ENCODE peak calls at places on chromosomes 3 and 15, in five cellular contexts. Q is AG04450, H is astrocyte of the spinal cord, K is GM23248, V is small intestine. W is an unnamed sample.

GRCh38 chr15:22944651-22945050 is 35.5 kb downstream of the CYFIP1 start:
- DNase-seq in Q (no peak), H (no peak), K (no peak), V (peak), W (no peak)

GRCh38 chr15:36590838-36591237 is 11.4 kb downstream of the CDIN1 start:
- DNase-seq in Q (peak), H (peak), K (peak), V (no peak), W (peak)

GRCh38 chr15:53581513-53581912 is 177.9 kb downstream of the WDR72 start:
- DNase-seq in Q (no peak), H (no peak), K (no peak), V (no peak), W (no peak)

GRCh38 chr3:176906046-176906905 is 291.0 kb downstream of the TBL1XR1 start:
- DNase-seq in Q (peak), H (peak), K (peak), V (no peak), W (peak)

GRCh38 chr3:56780935-56781334 is 20.8 kb downstream of the ARHGEF3 start:
- DNase-seq in Q (no peak), H (no peak), K (no peak), V (no peak), W (no peak)

GRCh38 chr15:82952156-82953081 is at the start of gene HOMER2:
- DNase-seq in Q (no peak), H (no peak), K (peak), V (peak), W (no peak)

GRCh38 chr3:71488882-71489281 is 94.6 kb downstream of the FOXP1 start:
- DNase-seq in Q (no peak), H (no peak), K (no peak), V (no peak), W (no peak)

GRCh38 chr15:76904461-76905012 is 603 bp downstream of the SCAPER start:
- DNase-seq in Q (no peak), H (peak), K (peak), V (peak), W (peak)

GRCh38 chr3:13083254-13083653 is 10.0 kb upstream of the IQSEC1 start:
- DNase-seq in Q (no peak), H (no peak), K (no peak), V (no peak), W (no peak)

GRCh38 chr15:70474367-70474681 is 289.0 kb downstream of the UACA start:
- DNase-seq in Q (no peak), H (no peak), K (no peak), V (no peak), W (no peak)

GRCh38 chr15:39270221-39270835 is 310.6 kb upstream of the THBS1 start:
- DNase-seq in Q (no peak), H (no peak), K (peak), V (no peak), W (peak)

GRCh38 chr15:87672309-87672897 is 584.1 kb downstream of the NTRK3 start:
- DNase-seq in Q (peak), H (peak), K (peak), V (peak), W (peak)

GRCh38 chr15:70033109-70033508 is 64.6 kb downstream of the TLE3 start:
- DNase-seq in Q (no peak), H (no peak), K (no peak), V (no peak), W (no peak)

GRCh38 chr15:31393441-31394091 is 66.9 kb downstream of the KLF13 start:
- DNase-seq in Q (no peak), H (peak), K (no peak), V (no peak), W (no peak)

GRCh38 chr15:37758412-37758811 is 176.0 kb upstream of the TMCO5A start:
- DNase-seq in Q (no peak), H (no peak), K (no peak), V (peak), W (no peak)

GRCh38 chr3:3015472-3016089 is 94.6 kb downstream of the IL5RA start:
- DNase-seq in Q (no peak), H (peak), K (peak), V (peak), W (peak)

GRCh38 chr3:187976361-187976900 is 177.5 kb upstream of the LPP start:
- DNase-seq in Q (no peak), H (no peak), K (no peak), V (no peak), W (no peak)

GRCh38 chr15:35657679-35658201 is 111.8 kb upstream of the DPH6 start:
- DNase-seq in Q (no peak), H (peak), K (peak), V (no peak), W (peak)

GRCh38 chr15:101183226-101183925 is 68.5 kb downstream of the CHSY1 start:
- DNase-seq in Q (no peak), H (no peak), K (no peak), V (no peak), W (no peak)

GRCh38 chr3:129890125-129890524 is 3.4 kb downstream of the TMCC1 start:
- DNase-seq in Q (no peak), H (no peak), K (no peak), V (peak), W (no peak)

GRCh38 chr15:89758981-89759380 is 7.9 kb upstream of the MESP1 start:
- DNase-seq in Q (no peak), H (no peak), K (no peak), V (no peak), W (no peak)

GRCh38 chr3:132488136-132488535 is 70.8 kb downstream of the DNAJC13 start:
- DNase-seq in Q (no peak), H (no peak), K (no peak), V (peak), W (no peak)

GRCh38 chr3:129268396-129268795 is 10.3 kb upstream of the HMCES start:
- DNase-seq in Q (no peak), H (no peak), K (no peak), V (no peak), W (no peak)

GRCh38 chr15:41928100-41928499 is 34.2 kb upstream of the SPTBN5 start:
- DNase-seq in Q (no peak), H (no peak), K (no peak), V (no peak), W (no peak)

GRCh38 chr3:118501152-118501551 is 533.5 kb downstream of the IGSF11 start:
- DNase-seq in Q (no peak), H (peak), K (no peak), V (no peak), W (no peak)

GRCh38 chr15:66145242-66146182 is 108.0 kb downstream of the MEGF11 start:
- DNase-seq in Q (no peak), H (no peak), K (no peak), V (peak), W (no peak)

GRCh38 chr15:64052925-64053491 is 6.7 kb upstream of the DAPK2 start:
- DNase-seq in Q (no peak), H (no peak), K (no peak), V (no peak), W (no peak)

GRCh38 chr3:102233881-102234280 is 200.9 kb upstream of the ZPLD1 start:
- DNase-seq in Q (no peak), H (no peak), K (no peak), V (no peak), W (no peak)

GRCh38 chr15:38593523-38593922 is 28.9 kb upstream of the RASGRP1 start:
- DNase-seq in Q (no peak), H (no peak), K (peak), V (no peak), W (peak)

GRCh38 chr3:171206283-171206682 is 179.8 kb upstream of the SLC2A2 start:
- DNase-seq in Q (no peak), H (no peak), K (no peak), V (no peak), W (no peak)

DNA sequence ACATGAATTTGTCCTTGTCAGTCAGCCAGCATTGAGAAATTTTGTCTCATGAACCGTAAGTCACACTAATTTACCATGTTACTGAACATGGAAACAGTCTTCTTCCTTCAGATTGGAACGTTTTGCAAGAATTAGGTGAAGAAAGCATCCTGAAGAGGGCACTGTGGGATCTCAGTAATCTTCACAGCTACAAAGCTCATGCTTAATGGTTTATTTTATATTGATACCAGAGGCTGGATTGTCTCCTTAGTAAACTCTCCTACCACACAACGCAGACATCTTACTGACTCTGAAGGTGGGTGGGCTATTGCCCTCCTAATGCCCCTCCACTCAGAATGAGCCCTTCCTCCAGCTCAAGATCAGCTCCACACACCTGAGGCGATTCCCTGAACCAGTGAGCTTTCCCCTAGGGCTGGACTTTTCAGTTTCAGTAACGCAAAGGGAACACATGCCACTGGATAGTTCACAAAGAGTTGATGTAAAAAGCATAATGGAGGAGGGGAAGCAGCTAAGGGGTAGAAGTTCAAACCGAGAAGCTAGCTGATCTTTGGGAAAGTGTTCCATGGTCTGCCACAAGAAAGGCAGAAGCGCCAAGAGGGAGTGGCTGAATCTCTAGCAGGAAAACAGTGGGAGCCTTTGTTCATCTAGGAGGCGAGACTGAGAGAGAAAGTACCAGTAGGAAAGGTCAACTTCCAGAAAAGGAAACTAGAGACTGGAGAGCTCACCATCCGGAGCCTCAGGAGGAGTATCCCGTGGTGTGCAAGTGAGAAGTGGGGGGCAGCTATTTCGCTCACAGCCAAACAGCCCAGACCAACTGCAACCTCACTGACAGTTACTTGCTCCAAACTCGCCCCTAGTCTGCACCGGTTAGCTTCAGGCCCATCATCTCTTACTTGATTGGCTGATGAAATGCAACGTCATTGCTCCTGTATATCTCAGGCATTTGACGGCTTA is at the start of gene SLC9C1:
- DNase-seq in Q (peak), H (peak), K (peak), V (peak), W (peak)
- H3K4me3 ChIP-seq in Q (peak), H (peak), K (peak), V (no peak), W (peak)

DNA sequence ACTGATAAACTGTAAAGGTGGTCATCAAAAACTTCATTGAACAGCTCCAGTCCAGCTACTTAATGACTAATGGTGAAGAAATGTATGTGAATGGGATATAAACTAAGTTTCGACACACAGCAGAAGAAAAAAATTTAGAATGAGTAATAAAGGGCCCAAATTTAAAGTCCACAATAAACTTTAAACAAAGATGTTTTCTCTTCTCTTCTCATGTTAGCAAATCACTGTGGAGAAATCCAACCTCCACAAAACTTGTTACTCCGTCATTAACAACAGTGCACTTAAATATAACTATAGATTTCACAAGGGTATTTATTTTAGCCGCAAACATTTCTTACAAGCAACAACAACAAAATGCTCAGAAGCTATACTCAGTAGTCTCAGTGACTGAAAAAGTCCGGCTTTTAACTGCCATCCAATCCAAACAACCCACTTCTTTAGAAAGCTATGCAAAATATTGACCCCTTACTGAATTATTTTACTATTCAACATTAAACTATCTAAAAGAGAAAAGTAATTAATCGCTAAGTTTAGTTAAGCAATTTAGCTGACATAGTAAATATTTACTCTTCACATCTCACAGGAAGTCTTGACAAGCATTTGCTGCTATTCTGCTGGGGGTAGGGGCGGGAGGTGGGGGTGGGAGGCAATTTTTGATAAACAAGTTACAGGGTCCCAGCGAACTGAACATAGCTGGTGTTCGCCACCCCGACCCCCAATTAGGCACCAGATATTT is 2.5 kb downstream of the IGF2BP2 start:
- DNase-seq in Q (no peak), H (peak), K (peak), V (no peak), W (peak)
- H3K4me3 ChIP-seq in Q (peak), H (peak), K (peak), V (no peak), W (peak)

GRCh38 chr3:133977568-133977967 is 52.2 kb downstream of the SLCO2A1 start:
- DNase-seq in Q (no peak), H (no peak), K (no peak), V (no peak), W (no peak)
- H3K4me3 ChIP-seq in Q (no peak), H (no peak), K (no peak), V (no peak), W (no peak)

GRCh38 chr15:67329984-67330733 is 75.6 kb downstream of the IQCH start:
- DNase-seq in Q (no peak), H (no peak), K (no peak), V (no peak), W (peak)

GRCh38 chr15:67331676-67332075 is 77.1 kb downstream of the IQCH start:
- DNase-seq in Q (no peak), H (no peak), K (peak), V (no peak), W (peak)

GRCh38 chr15:67340630-67341029 is 86.0 kb downstream of the IQCH start:
- DNase-seq in Q (no peak), H (no peak), K (no peak), V (no peak), W (no peak)

GRCh38 chr15:67335534-67336222 is 81.1 kb downstream of the IQCH start:
- DNase-seq in Q (no peak), H (no peak), K (no peak), V (peak), W (no peak)

DNA sequence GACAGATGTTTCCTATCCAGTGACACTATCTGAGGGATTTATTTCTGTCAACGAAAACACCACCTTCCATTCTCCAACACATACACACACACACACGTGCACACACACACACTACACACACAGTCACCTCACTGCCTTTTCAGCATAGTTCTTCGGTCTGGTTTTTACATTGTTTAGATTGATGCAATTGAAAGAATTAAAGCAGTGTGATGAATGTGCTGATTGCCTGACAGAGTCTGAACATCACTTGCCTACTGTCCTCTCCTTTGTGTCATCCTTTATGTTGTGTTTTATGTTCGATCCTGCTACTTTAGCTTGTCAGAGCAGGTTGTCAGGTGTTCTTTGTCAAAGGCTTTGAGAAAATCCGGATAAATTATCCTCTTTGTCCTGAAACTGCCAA is 80.4 kb downstream of the IQCH start:
- DNase-seq in Q (no peak), H (no peak), K (no peak), V (no peak), W (no peak)
- H3K4me3 ChIP-seq in Q (no peak), H (no peak), K (no peak), V (no peak), W (no peak)

DNA sequence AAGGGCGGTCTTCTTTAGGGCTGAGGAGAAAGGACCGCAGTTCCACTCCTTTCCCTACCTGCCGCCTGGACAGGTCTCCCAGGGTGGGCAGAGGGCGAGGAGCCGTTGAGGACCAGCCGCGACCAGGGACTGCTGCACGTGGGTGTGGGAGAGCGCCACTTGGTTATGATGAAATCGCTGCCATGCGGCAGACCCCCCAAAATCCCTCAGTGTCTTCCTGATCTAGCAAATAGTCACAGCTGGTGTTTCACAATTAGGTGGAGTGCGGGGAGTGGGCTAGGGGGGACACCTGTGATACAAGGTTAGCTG is 1.5 kb downstream of the C3orf80 start:
- DNase-seq in Q (no peak), H (no peak), K (no peak), V (no peak), W (no peak)
- H3K4me3 ChIP-seq in Q (no peak), H (no peak), K (peak), V (no peak), W (peak)

W was measured in fibroblast of the aortic adventitia.